ENCODE peak calls at places on chromosomes 4 and X, in ten cellular contexts. One of them, this sample, is unnamed.

GRCh38 chr4:120070191-120070590 is 3.5 kb upstream of the MAD2L1 start:
- DNase-seq in fibroblast of pulmonary artery: peak
- DNase-seq in mucosa of descending colon: no peak
- DNase-seq in WTC11: no peak
- DNase-seq in HL-60: no peak
- DNase-seq in lung: no peak
- DNase-seq in colonic mucosa: no peak
- DNase-seq in H1: no peak
- DNase-seq in fibroblast of lung: peak
- DNase-seq in left ventricle myocardium inferior: no peak
- DNase-seq in this sample: no peak

GRCh38 chr4:78667764-78668163 is 108.4 kb upstream of the BMP2K start:
- DNase-seq in fibroblast of pulmonary artery: no peak
- DNase-seq in mucosa of descending colon: no peak
- DNase-seq in WTC11: no peak
- DNase-seq in HL-60: no peak
- DNase-seq in lung: no peak
- DNase-seq in colonic mucosa: no peak
- DNase-seq in H1: no peak
- DNase-seq in fibroblast of lung: no peak
- DNase-seq in left ventricle myocardium inferior: no peak
- DNase-seq in this sample: no peak

GRCh38 chr4:100806988-100807387 is 289.2 kb upstream of the EMCN start:
- DNase-seq in fibroblast of pulmonary artery: no peak
- DNase-seq in mucosa of descending colon: no peak
- DNase-seq in WTC11: no peak
- DNase-seq in HL-60: no peak
- DNase-seq in lung: no peak
- DNase-seq in colonic mucosa: no peak
- DNase-seq in H1: no peak
- DNase-seq in fibroblast of lung: no peak
- DNase-seq in left ventricle myocardium inferior: no peak
- DNase-seq in this sample: no peak

GRCh38 chr4:60724623-60725022 is 475.5 kb upstream of the ADGRL3 start:
- DNase-seq in fibroblast of pulmonary artery: peak
- DNase-seq in mucosa of descending colon: no peak
- DNase-seq in WTC11: no peak
- DNase-seq in HL-60: no peak
- DNase-seq in lung: no peak
- DNase-seq in colonic mucosa: no peak
- DNase-seq in H1: no peak
- DNase-seq in fibroblast of lung: peak
- DNase-seq in left ventricle myocardium inferior: no peak
- DNase-seq in this sample: no peak

GRCh38 chr4:16155503-16156169 is 70.6 kb downstream of the TAPT1 start:
- DNase-seq in fibroblast of pulmonary artery: no peak
- DNase-seq in mucosa of descending colon: no peak
- DNase-seq in WTC11: no peak
- DNase-seq in HL-60: no peak
- DNase-seq in lung: no peak
- DNase-seq in colonic mucosa: no peak
- DNase-seq in H1: no peak
- DNase-seq in fibroblast of lung: no peak
- DNase-seq in left ventricle myocardium inferior: no peak
- DNase-seq in this sample: no peak

GRCh38 chr4:143085644-143086043 is 99.1 kb upstream of the USP38 start:
- DNase-seq in fibroblast of pulmonary artery: no peak
- DNase-seq in mucosa of descending colon: no peak
- DNase-seq in WTC11: no peak
- DNase-seq in HL-60: no peak
- DNase-seq in lung: no peak
- DNase-seq in colonic mucosa: no peak
- DNase-seq in H1: no peak
- DNase-seq in fibroblast of lung: no peak
- DNase-seq in left ventricle myocardium inferior: no peak
- DNase-seq in this sample: no peak

GRCh38 chr4:24853142-24853541 is 57.8 kb downstream of the SOD3 start:
- DNase-seq in fibroblast of pulmonary artery: peak
- DNase-seq in mucosa of descending colon: no peak
- DNase-seq in WTC11: no peak
- DNase-seq in HL-60: no peak
- DNase-seq in lung: no peak
- DNase-seq in colonic mucosa: no peak
- DNase-seq in H1: no peak
- DNase-seq in fibroblast of lung: no peak
- DNase-seq in left ventricle myocardium inferior: no peak
- DNase-seq in this sample: no peak

GRCh38 chrX:75273483-75273882 is 402 bp upstream of the UPRT start:
- DNase-seq in fibroblast of pulmonary artery: peak
- DNase-seq in mucosa of descending colon: no peak
- DNase-seq in WTC11: no peak
- DNase-seq in HL-60: no peak
- DNase-seq in lung: no peak
- DNase-seq in colonic mucosa: peak
- DNase-seq in H1: no peak
- DNase-seq in fibroblast of lung: no peak
- DNase-seq in left ventricle myocardium inferior: no peak
- DNase-seq in this sample: no peak

GRCh38 chrX:1453951-1454785 is 1.5 kb upstream of the ASMTL start:
- DNase-seq in fibroblast of pulmonary artery: peak
- DNase-seq in mucosa of descending colon: peak
- DNase-seq in WTC11: peak
- DNase-seq in HL-60: peak
- DNase-seq in lung: peak
- DNase-seq in colonic mucosa: peak
- DNase-seq in H1: peak
- DNase-seq in fibroblast of lung: peak
- DNase-seq in left ventricle myocardium inferior: peak
- DNase-seq in this sample: peak

GRCh38 chr4:100061835-100062234 is 111.8 kb upstream of the H2AZ1 start:
- DNase-seq in fibroblast of pulmonary artery: peak
- DNase-seq in mucosa of descending colon: no peak
- DNase-seq in WTC11: no peak
- DNase-seq in HL-60: no peak
- DNase-seq in lung: no peak
- DNase-seq in colonic mucosa: no peak
- DNase-seq in H1: no peak
- DNase-seq in fibroblast of lung: no peak
- DNase-seq in left ventricle myocardium inferior: no peak
- DNase-seq in this sample: no peak

GRCh38 chr4:17997129-17997528 is 24.4 kb downstream of the LCORL start:
- DNase-seq in fibroblast of pulmonary artery: no peak
- DNase-seq in mucosa of descending colon: no peak
- DNase-seq in WTC11: no peak
- DNase-seq in HL-60: no peak
- DNase-seq in lung: no peak
- DNase-seq in colonic mucosa: no peak
- DNase-seq in H1: no peak
- DNase-seq in fibroblast of lung: no peak
- DNase-seq in left ventricle myocardium inferior: no peak
- DNase-seq in this sample: no peak

GRCh38 chr4:79249879-79250503 is 75.9 kb downstream of the NAA11 start:
- DNase-seq in fibroblast of pulmonary artery: no peak
- DNase-seq in mucosa of descending colon: no peak
- DNase-seq in WTC11: no peak
- DNase-seq in HL-60: peak
- DNase-seq in lung: no peak
- DNase-seq in colonic mucosa: no peak
- DNase-seq in H1: no peak
- DNase-seq in fibroblast of lung: no peak
- DNase-seq in left ventricle myocardium inferior: no peak
- DNase-seq in this sample: no peak

GRCh38 chrX:14398725-14399124 is 130.6 kb upstream of the GLRA2 start:
- DNase-seq in fibroblast of pulmonary artery: no peak
- DNase-seq in mucosa of descending colon: peak
- DNase-seq in WTC11: no peak
- DNase-seq in HL-60: no peak
- DNase-seq in lung: no peak
- DNase-seq in colonic mucosa: peak
- DNase-seq in H1: no peak
- DNase-seq in fibroblast of lung: peak
- DNase-seq in left ventricle myocardium inferior: no peak
- DNase-seq in this sample: no peak

GRCh38 chr4:26590639-26591038 is 6.8 kb downstream of the TBC1D19 start:
- DNase-seq in fibroblast of pulmonary artery: no peak
- DNase-seq in mucosa of descending colon: no peak
- DNase-seq in WTC11: no peak
- DNase-seq in HL-60: no peak
- DNase-seq in lung: no peak
- DNase-seq in colonic mucosa: no peak
- DNase-seq in H1: no peak
- DNase-seq in fibroblast of lung: no peak
- DNase-seq in left ventricle myocardium inferior: no peak
- DNase-seq in this sample: no peak

GRCh38 chr4:117987464-117987863 is 46.8 kb upstream of the NDST3 start:
- DNase-seq in fibroblast of pulmonary artery: no peak
- DNase-seq in mucosa of descending colon: no peak
- DNase-seq in WTC11: no peak
- DNase-seq in HL-60: peak
- DNase-seq in lung: no peak
- DNase-seq in colonic mucosa: no peak
- DNase-seq in H1: no peak
- DNase-seq in fibroblast of lung: no peak
- DNase-seq in left ventricle myocardium inferior: no peak
- DNase-seq in this sample: no peak

GRCh38 chr4:48047421-48047844 is 30.9 kb downstream of the NIPAL1 start:
- DNase-seq in fibroblast of pulmonary artery: no peak
- DNase-seq in mucosa of descending colon: no peak
- DNase-seq in WTC11: no peak
- DNase-seq in HL-60: peak
- DNase-seq in lung: no peak
- DNase-seq in colonic mucosa: peak
- DNase-seq in H1: no peak
- DNase-seq in fibroblast of lung: no peak
- DNase-seq in left ventricle myocardium inferior: no peak
- DNase-seq in this sample: no peak

GRCh38 chr4:3847211-3847940 is 81.2 kb downstream of the ADRA2C start:
- DNase-seq in fibroblast of pulmonary artery: no peak
- DNase-seq in mucosa of descending colon: no peak
- DNase-seq in WTC11: no peak
- DNase-seq in HL-60: no peak
- DNase-seq in lung: no peak
- DNase-seq in colonic mucosa: no peak
- DNase-seq in H1: no peak
- DNase-seq in fibroblast of lung: no peak
- DNase-seq in left ventricle myocardium inferior: no peak
- DNase-seq in this sample: no peak

GRCh38 chr4:3845744-3846429 is 79.7 kb downstream of the ADRA2C start:
- DNase-seq in fibroblast of pulmonary artery: no peak
- DNase-seq in mucosa of descending colon: no peak
- DNase-seq in WTC11: no peak
- DNase-seq in HL-60: no peak
- DNase-seq in lung: no peak
- DNase-seq in colonic mucosa: no peak
- DNase-seq in H1: no peak
- DNase-seq in fibroblast of lung: no peak
- DNase-seq in left ventricle myocardium inferior: no peak
- DNase-seq in this sample: no peak

GRCh38 chr4:3848323-3848722 is 82.1 kb downstream of the ADRA2C start:
- DNase-seq in fibroblast of pulmonary artery: no peak
- DNase-seq in mucosa of descending colon: no peak
- DNase-seq in WTC11: no peak
- DNase-seq in HL-60: no peak
- DNase-seq in lung: no peak
- DNase-seq in colonic mucosa: no peak
- DNase-seq in H1: no peak
- DNase-seq in fibroblast of lung: no peak
- DNase-seq in left ventricle myocardium inferior: no peak
- DNase-seq in this sample: no peak

GRCh38 chr4:3849140-3849539 is 83.0 kb downstream of the ADRA2C start:
- DNase-seq in fibroblast of pulmonary artery: no peak
- DNase-seq in mucosa of descending colon: no peak
- DNase-seq in WTC11: no peak
- DNase-seq in HL-60: no peak
- DNase-seq in lung: no peak
- DNase-seq in colonic mucosa: no peak
- DNase-seq in H1: no peak
- DNase-seq in fibroblast of lung: no peak
- DNase-seq in left ventricle myocardium inferior: no peak
- DNase-seq in this sample: no peak

GRCh38 chr4:3845094-3845743 is 79.0 kb downstream of the ADRA2C start:
- DNase-seq in fibroblast of pulmonary artery: no peak
- DNase-seq in mucosa of descending colon: no peak
- DNase-seq in WTC11: no peak
- DNase-seq in HL-60: no peak
- DNase-seq in lung: no peak
- DNase-seq in colonic mucosa: no peak
- DNase-seq in H1: no peak
- DNase-seq in fibroblast of lung: no peak
- DNase-seq in left ventricle myocardium inferior: no peak
- DNase-seq in this sample: no peak
- TF ChIP-seq CTCF in fibroblast of pulmonary artery: no peak
- TF ChIP-seq CTCF in mucosa of descending colon: no peak
- TF ChIP-seq CTCF in WTC11: no peak
- TF ChIP-seq CTCF in HL-60: no peak
- TF ChIP-seq CTCF in lung: no peak
- TF ChIP-seq CTCF in colonic mucosa: no peak
- TF ChIP-seq CTCF in H1: no peak
- TF ChIP-seq CTCF in fibroblast of lung: no peak
- TF ChIP-seq CTCF in left ventricle myocardium inferior: no peak
- TF ChIP-seq CTCF in this sample: peak

GRCh38 chr4:184900184-184900583 is 74.4 kb upstream of the ACSL1 start:
- DNase-seq in fibroblast of pulmonary artery: no peak
- DNase-seq in mucosa of descending colon: no peak
- DNase-seq in WTC11: no peak
- DNase-seq in HL-60: no peak
- DNase-seq in lung: no peak
- DNase-seq in colonic mucosa: no peak
- DNase-seq in H1: no peak
- DNase-seq in fibroblast of lung: no peak
- DNase-seq in left ventricle myocardium inferior: no peak
- DNase-seq in this sample: no peak
- TF ChIP-seq CTCF in fibroblast of pulmonary artery: no peak
- TF ChIP-seq CTCF in mucosa of descending colon: no peak
- TF ChIP-seq CTCF in WTC11: no peak
- TF ChIP-seq CTCF in HL-60: no peak
- TF ChIP-seq CTCF in lung: no peak
- TF ChIP-seq CTCF in colonic mucosa: no peak
- TF ChIP-seq CTCF in H1: no peak
- TF ChIP-seq CTCF in fibroblast of lung: no peak
- TF ChIP-seq CTCF in left ventricle myocardium inferior: no peak
- TF ChIP-seq CTCF in this sample: no peak

GRCh38 chr4:152063301-152064235 is 302.8 kb upstream of the GATB start:
- DNase-seq in fibroblast of pulmonary artery: no peak
- DNase-seq in mucosa of descending colon: peak
- DNase-seq in WTC11: no peak
- DNase-seq in HL-60: no peak
- DNase-seq in lung: no peak
- DNase-seq in colonic mucosa: peak
- DNase-seq in H1: no peak
- DNase-seq in fibroblast of lung: no peak
- DNase-seq in left ventricle myocardium inferior: no peak
- DNase-seq in this sample: no peak
- TF ChIP-seq CTCF in fibroblast of pulmonary artery: no peak
- TF ChIP-seq CTCF in mucosa of descending colon: no peak
- TF ChIP-seq CTCF in WTC11: no peak
- TF ChIP-seq CTCF in HL-60: no peak
- TF ChIP-seq CTCF in lung: no peak
- TF ChIP-seq CTCF in colonic mucosa: no peak
- TF ChIP-seq CTCF in H1: no peak
- TF ChIP-seq CTCF in fibroblast of lung: no peak
- TF ChIP-seq CTCF in left ventricle myocardium inferior: no peak
- TF ChIP-seq CTCF in this sample: no peak

GRCh38 chrX:125651426-125651825 is 331.8 kb downstream of the TEX13C start:
- DNase-seq in fibroblast of pulmonary artery: peak
- DNase-seq in mucosa of descending colon: no peak
- DNase-seq in WTC11: no peak
- DNase-seq in HL-60: no peak
- DNase-seq in lung: no peak
- DNase-seq in colonic mucosa: no peak
- DNase-seq in H1: no peak
- DNase-seq in fibroblast of lung: no peak
- DNase-seq in left ventricle myocardium inferior: no peak
- DNase-seq in this sample: no peak

GRCh38 chrX:125646195-125646594 is 326.5 kb downstream of the TEX13C start:
- DNase-seq in fibroblast of pulmonary artery: no peak
- DNase-seq in mucosa of descending colon: no peak
- DNase-seq in WTC11: peak
- DNase-seq in HL-60: no peak
- DNase-seq in lung: no peak
- DNase-seq in colonic mucosa: no peak
- DNase-seq in H1: no peak
- DNase-seq in fibroblast of lung: no peak
- DNase-seq in left ventricle myocardium inferior: no peak
- DNase-seq in this sample: no peak
- TF ChIP-seq CTCF in fibroblast of pulmonary artery: no peak
- TF ChIP-seq CTCF in mucosa of descending colon: no peak
- TF ChIP-seq CTCF in WTC11: peak
- TF ChIP-seq CTCF in HL-60: no peak
- TF ChIP-seq CTCF in lung: no peak
- TF ChIP-seq CTCF in colonic mucosa: no peak
- TF ChIP-seq CTCF in H1: no peak
- TF ChIP-seq CTCF in fibroblast of lung: no peak
- TF ChIP-seq CTCF in left ventricle myocardium inferior: no peak
- TF ChIP-seq CTCF in this sample: peak

This sample was measured in progenitor cell of endocrine pancreas.